ENCODE peak calls at places on chromosome 16, in six cellular contexts. D, G, P, V, L and C are unnamed samples.

GRCh38 chr16:74775255-74775654 is 635 bp upstream of the FA2H start:
- DNase-seq in L (no peak), P (no peak), D (no peak), G (no peak), V (no peak), C (no peak)

GRCh38 chr16:67399218-67399733 is 6.0 kb upstream of the TPPP3 start:
- DNase-seq in V (no peak), P (no peak), L (peak; percentile 73), G (no peak), D (peak; percentile 78), C (peak; percentile 83)

GRCh38 chr16:85753559-85753958 is 2.7 kb upstream of the C16orf74 start:
- DNase-seq in D (no peak), L (no peak), G (peak; percentile 31), V (no peak), P (no peak), C (no peak)

GRCh38 chr16:46911038-46911437 is 26.9 kb downstream of the GPT2 start:
- DNase-seq in L (no peak), G (no peak), P (no peak), D (no peak), V (no peak), C (no peak)

GRCh38 chr16:71295950-71296349 is 6.7 kb upstream of the CMTR2 start:
- DNase-seq in G (no peak), L (no peak), D (no peak), V (no peak), P (no peak), C (no peak)

GRCh38 chr16:16096161-16096857 is 127.0 kb downstream of the ABCC6 start:
- DNase-seq in P (peak; percentile 32), G (peak; percentile 39), L (no peak), D (peak; percentile 61), V (no peak), C (no peak)

GRCh38 chr16:31093132-31093703 is 1.4 kb downstream of the VKORC1 start:
- DNase-seq in L (no peak), P (no peak), G (peak; percentile 33), V (no peak), D (no peak), C (peak; percentile 30)

GRCh38 chr16:27840311-27841060 is 223.0 kb downstream of the GSG1L start:
- DNase-seq in G (no peak), P (no peak), V (no peak), L (no peak), D (no peak), C (no peak)

GRCh38 chr16:10988164-10988803 is 43.9 kb downstream of the CLEC16A start:
- DNase-seq in G (no peak), D (no peak), P (no peak), L (peak; percentile 51), V (no peak), C (peak; percentile 40)